ENCODE peak calls at places on chromosomes 11 and 22, in seven cellular contexts. F, G, T, J, I, L and E are unnamed samples.

GRCh38 chr11:38226684-38227083 is 1628.6 kb upstream of the RAG2 start:
- DNase-seq in F (peak), G (no peak), T (no peak), J (peak), I (no peak), L (no peak), E (no peak)

GRCh38 chr22:37303821-37304274 is 21.5 kb downstream of the CYTH4 start:
- DNase-seq in F (peak), G (no peak), T (no peak), J (peak), I (no peak), L (peak), E (peak)

GRCh38 chr11:24723231-24723630 is 226.4 kb downstream of the LUZP2 start:
- DNase-seq in F (no peak), G (no peak), T (no peak), J (no peak), I (no peak), L (no peak), E (no peak)

GRCh38 chr11:65894034-65894591 is 3.6 kb downstream of the CCDC85B start:
- DNase-seq in F (peak), G (no peak), T (no peak), J (no peak), I (no peak), L (no peak), E (peak)

GRCh38 chr22:29186302-29186701 is 19.4 kb upstream of the EMID1 start:
- DNase-seq in F (no peak), G (no peak), T (no peak), J (no peak), I (no peak), L (no peak), E (no peak)

GRCh38 chr11:23359297-23359696 is 499.0 kb upstream of the CCDC179 start:
- DNase-seq in F (peak), G (no peak), T (no peak), J (peak), I (peak), L (peak), E (peak)

GRCh38 chr11:1224491-1225385 is 1.9 kb downstream of the MUC5B start:
- DNase-seq in F (no peak), G (no peak), T (no peak), J (no peak), I (no peak), L (no peak), E (no peak)

GRCh38 chr11:6523253-6523652 is 26.2 kb downstream of the DNHD1 start:
- DNase-seq in F (peak), G (no peak), T (no peak), J (peak), I (no peak), L (peak), E (peak)

GRCh38 chr11:110123003-110123402 is 29.8 kb downstream of the ZC3H12C start:
- DNase-seq in F (no peak), G (no peak), T (no peak), J (peak), I (no peak), L (no peak), E (peak)

GRCh38 chr11:2732261-2732939 is 32.6 kb upstream of the KCNQ1OT1 start:
- DNase-seq in F (no peak), G (no peak), T (no peak), J (no peak), I (no peak), L (no peak), E (no peak)

GRCh38 chr22:18032455-18033101 is 8.2 kb upstream of the MICAL3 start:
- DNase-seq in F (peak), G (no peak), T (no peak), J (peak), I (no peak), L (no peak), E (peak)

GRCh38 chr22:34001701-34002466 is 81.6 kb upstream of the LARGE1 start:
- DNase-seq in F (no peak), G (no peak), T (no peak), J (no peak), I (no peak), L (no peak), E (no peak)

GRCh38 chr11:108733479-108734116 is 68.7 kb downstream of the DDX10 start:
- DNase-seq in F (peak), G (no peak), T (peak), J (peak), I (no peak), L (no peak), E (peak)

GRCh38 chr11:57792060-57792541 is 30.5 kb downstream of the CTNND1 start:
- DNase-seq in F (peak), G (peak), T (peak), J (peak), I (peak), L (no peak), E (no peak)

GRCh38 chr11:18171377-18172000 is 1.1 kb upstream of the MRGPRX4 start:
- DNase-seq in F (peak), G (no peak), T (no peak), J (peak), I (no peak), L (peak), E (peak)

GRCh38 chr11:121634889-121635288 is 182.1 kb upstream of the SORL1-AS1 start:
- DNase-seq in F (peak), G (no peak), T (no peak), J (peak), I (no peak), L (peak), E (peak)

GRCh38 chr11:35088676-35089075 is 50.3 kb upstream of the CD44 start:
- DNase-seq in F (peak), G (no peak), T (no peak), J (peak), I (peak), L (no peak), E (peak)

GRCh38 chr22:42604403-42604802 is 10.3 kb downstream of the POLDIP3 start:
- DNase-seq in F (peak), G (no peak), T (no peak), J (no peak), I (peak), L (no peak), E (peak)

GRCh38 chr11:115425816-115426215 is 78.4 kb downstream of the CADM1 start:
- DNase-seq in F (no peak), G (no peak), T (no peak), J (no peak), I (no peak), L (no peak), E (no peak)

GRCh38 chr11:9264381-9265210 is 554 bp downstream of the DENND5A start:
- DNase-seq in F (peak), G (no peak), T (peak), J (peak), I (peak), L (peak), E (peak)